ENCODE peak calls at places on chromosome 4, in five cellular contexts. One of them, this sample, is unnamed. For H3K36me3, the result is how much of the 10 kb centered on the place peaks cover.

GRCh38 chr4:2286904-2287593 is 25.1 kb upstream of the MXD4 start:
- DNase-seq in fibroblast of lung: no peak
- DNase-seq in body of pancreas: no peak
- DNase-seq in brain microvascular endothelial cell: no peak
- DNase-seq in SK-N-SH: no peak
- DNase-seq in this sample: no peak

GRCh38 chr4:124727331-124727730 is 14.8 kb upstream of the ANKRD50 start:
- DNase-seq in body of pancreas: no peak
- DNase-seq in SK-N-SH: no peak
- DNase-seq in fibroblast of lung: peak
- DNase-seq in brain microvascular endothelial cell: no peak
- DNase-seq in this sample: no peak

GRCh38 chr4:110005461-110006056 is 92.9 kb downstream of the EGF start:
- DNase-seq in fibroblast of lung: peak
- DNase-seq in SK-N-SH: peak
- DNase-seq in body of pancreas: no peak
- DNase-seq in brain microvascular endothelial cell: peak
- DNase-seq in this sample: peak

GRCh38 chr4:14719053-14719452 is 283.2 kb upstream of the CPEB2 start:
- DNase-seq in brain microvascular endothelial cell: peak
- DNase-seq in fibroblast of lung: peak
- DNase-seq in SK-N-SH: no peak
- DNase-seq in body of pancreas: peak
- DNase-seq in this sample: no peak

GRCh38 chr4:16722386-16722785 is 176.1 kb downstream of the LDB2 start:
- DNase-seq in body of pancreas: no peak
- DNase-seq in brain microvascular endothelial cell: no peak
- DNase-seq in SK-N-SH: no peak
- DNase-seq in fibroblast of lung: no peak
- DNase-seq in this sample: no peak

GRCh38 chr4:70936200-70936787 is 34.1 kb downstream of the MOB1B start:
- DNase-seq in SK-N-SH: no peak
- DNase-seq in fibroblast of lung: no peak
- DNase-seq in brain microvascular endothelial cell: no peak
- DNase-seq in body of pancreas: no peak
- DNase-seq in this sample: no peak

GRCh38 chr4:7383251-7383650 is 51.5 kb downstream of the PSAPL1 start:
- DNase-seq in body of pancreas: no peak
- DNase-seq in brain microvascular endothelial cell: no peak
- DNase-seq in SK-N-SH: peak
- DNase-seq in fibroblast of lung: no peak
- DNase-seq in this sample: no peak

GRCh38 chr4:110484767-110485166 is 8.8 kb downstream of the ENPEP start:
- DNase-seq in brain microvascular endothelial cell: peak
- DNase-seq in SK-N-SH: no peak
- DNase-seq in fibroblast of lung: peak
- DNase-seq in body of pancreas: no peak
- DNase-seq in this sample: no peak

GRCh38 chr4:158067646-158068045 is 105.2 kb downstream of the GASK1B start:
- DNase-seq in body of pancreas: no peak
- DNase-seq in SK-N-SH: no peak
- DNase-seq in fibroblast of lung: no peak
- DNase-seq in brain microvascular endothelial cell: no peak
- DNase-seq in this sample: no peak

GRCh38 chr4:142671516-142671915 is 174.6 kb downstream of the INPP4B start:
- DNase-seq in brain microvascular endothelial cell: no peak
- DNase-seq in fibroblast of lung: no peak
- DNase-seq in body of pancreas: no peak
- DNase-seq in SK-N-SH: no peak
- DNase-seq in this sample: no peak

GRCh38 chr4:123403205-123403604 is 6.6 kb downstream of the SPRY1 start:
- DNase-seq in body of pancreas: no peak
- DNase-seq in brain microvascular endothelial cell: no peak
- DNase-seq in fibroblast of lung: no peak
- DNase-seq in SK-N-SH: no peak
- DNase-seq in this sample: no peak
- H3K36me3 ChIP-seq in body of pancreas: under half
- H3K36me3 ChIP-seq in brain microvascular endothelial cell: under half
- H3K36me3 ChIP-seq in fibroblast of lung: under half
- H3K36me3 ChIP-seq in SK-N-SH: under half
- H3K36me3 ChIP-seq in this sample: under half

GRCh38 chr4:39716356-39716755 is 18.4 kb downstream of the UBE2K start:
- DNase-seq in body of pancreas: no peak
- DNase-seq in brain microvascular endothelial cell: no peak
- DNase-seq in fibroblast of lung: no peak
- DNase-seq in SK-N-SH: no peak
- DNase-seq in this sample: no peak

GRCh38 chr4:39715788-39716187 is 17.9 kb downstream of the UBE2K start:
- DNase-seq in body of pancreas: no peak
- DNase-seq in fibroblast of lung: no peak
- DNase-seq in SK-N-SH: no peak
- DNase-seq in brain microvascular endothelial cell: no peak
- DNase-seq in this sample: no peak

GRCh38 chr4:39718366-39719323 is 20.7 kb downstream of the UBE2K start:
- DNase-seq in brain microvascular endothelial cell: no peak
- DNase-seq in SK-N-SH: no peak
- DNase-seq in fibroblast of lung: no peak
- DNase-seq in body of pancreas: no peak
- DNase-seq in this sample: no peak

GRCh38 chr4:39721788-39722187 is 23.9 kb downstream of the UBE2K start:
- DNase-seq in fibroblast of lung: no peak
- DNase-seq in brain microvascular endothelial cell: no peak
- DNase-seq in body of pancreas: no peak
- DNase-seq in SK-N-SH: no peak
- DNase-seq in this sample: no peak

GRCh38 chr4:39719804-39720580 is 22.1 kb downstream of the UBE2K start:
- DNase-seq in brain microvascular endothelial cell: no peak
- DNase-seq in fibroblast of lung: no peak
- DNase-seq in body of pancreas: no peak
- DNase-seq in SK-N-SH: no peak
- DNase-seq in this sample: no peak
- H3K36me3 ChIP-seq in brain microvascular endothelial cell: under half
- H3K36me3 ChIP-seq in fibroblast of lung: under half
- H3K36me3 ChIP-seq in body of pancreas: under half
- H3K36me3 ChIP-seq in SK-N-SH: under half
- H3K36me3 ChIP-seq in this sample: under half

DNA sequence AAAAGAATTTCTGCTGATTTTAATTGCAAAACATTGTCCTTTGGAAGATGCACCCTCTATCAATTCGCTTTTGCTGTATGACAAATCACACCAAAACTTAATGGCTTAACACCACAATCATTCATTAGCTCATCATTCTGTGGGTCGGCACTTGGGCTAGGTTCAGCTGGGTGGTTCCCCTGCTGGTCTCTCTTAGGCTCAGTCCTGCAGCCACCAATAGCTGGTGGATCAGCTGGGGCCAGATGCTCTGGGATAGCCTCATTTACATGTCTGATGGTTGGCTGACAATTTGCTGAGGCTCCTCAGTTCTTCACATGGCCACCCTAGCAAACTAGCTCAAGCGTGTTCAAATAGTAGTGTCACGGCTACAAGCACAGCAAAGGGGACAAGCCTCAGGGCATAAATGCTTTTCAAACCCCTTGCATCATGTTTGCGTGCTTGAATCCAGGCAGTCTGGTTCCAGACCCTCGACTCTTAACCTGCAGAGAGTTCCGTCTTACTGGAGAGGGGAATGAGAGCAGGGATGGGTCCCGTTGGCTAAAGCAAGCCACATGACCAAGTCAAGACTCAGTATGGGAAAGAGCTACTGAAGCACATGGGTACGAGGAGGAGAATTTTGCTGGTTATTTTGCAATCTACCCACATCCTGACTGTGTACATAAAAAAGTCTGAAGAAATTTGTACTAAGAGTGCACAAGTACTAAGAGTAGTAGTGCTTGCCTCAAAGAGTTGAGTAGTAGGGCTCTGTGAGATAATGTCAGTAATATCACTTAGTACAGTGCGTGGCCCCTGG is 7.5 kb upstream of the ACSL1 start:
- DNase-seq in body of pancreas: no peak
- DNase-seq in SK-N-SH: no peak
- DNase-seq in fibroblast of lung: no peak
- DNase-seq in brain microvascular endothelial cell: no peak
- DNase-seq in this sample: no peak
- H3K36me3 ChIP-seq in body of pancreas: under half
- H3K36me3 ChIP-seq in SK-N-SH: under half
- H3K36me3 ChIP-seq in fibroblast of lung: under half
- H3K36me3 ChIP-seq in brain microvascular endothelial cell: under half
- H3K36me3 ChIP-seq in this sample: under half

GRCh38 chr4:53764761-53765490 is 173.6 kb upstream of the LNX1 start:
- DNase-seq in body of pancreas: no peak
- DNase-seq in SK-N-SH: no peak
- DNase-seq in fibroblast of lung: peak
- DNase-seq in brain microvascular endothelial cell: no peak
- DNase-seq in this sample: no peak

GRCh38 chr4:53767503-53767902 is 176.2 kb upstream of the LNX1 start:
- DNase-seq in brain microvascular endothelial cell: no peak
- DNase-seq in SK-N-SH: no peak
- DNase-seq in body of pancreas: no peak
- DNase-seq in fibroblast of lung: peak
- DNase-seq in this sample: no peak

DNA sequence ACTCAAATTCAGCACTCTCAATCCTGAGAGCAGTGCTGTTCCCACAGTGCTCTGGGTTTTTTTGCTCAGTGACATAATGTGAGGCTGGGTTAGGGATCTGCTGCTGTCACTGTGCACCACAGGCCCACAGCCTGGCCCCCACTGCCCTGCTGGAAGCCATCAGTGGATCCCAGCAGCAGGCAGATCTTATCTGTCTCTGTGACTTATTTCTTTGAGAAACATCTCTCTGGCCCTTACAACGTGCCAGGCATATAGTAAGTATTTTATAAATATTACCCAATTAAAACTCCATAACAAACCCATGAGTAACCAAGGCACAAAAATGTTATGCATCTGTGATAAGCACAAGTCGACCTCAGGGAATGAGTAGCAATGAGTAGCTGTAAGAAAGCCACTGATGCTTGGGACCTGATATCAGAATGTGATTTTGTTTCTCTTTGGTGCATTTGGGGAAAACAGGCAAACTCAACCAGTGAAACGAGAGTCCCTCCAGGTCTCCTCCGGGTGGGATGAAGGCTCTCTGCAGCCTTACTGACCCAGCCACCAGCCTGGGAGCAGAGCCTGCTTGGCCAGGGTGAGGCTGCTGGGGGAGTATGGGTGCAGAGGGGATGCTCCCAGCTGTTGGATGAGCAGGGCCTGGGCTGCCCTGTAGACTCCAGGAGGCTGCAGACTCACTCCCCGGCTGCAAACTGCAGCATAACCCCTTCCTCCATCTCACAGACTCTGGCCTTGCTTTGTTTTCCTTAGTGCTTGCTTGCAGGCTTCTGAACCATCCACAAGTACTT is 172.7 kb upstream of the LNX1 start:
- DNase-seq in brain microvascular endothelial cell: peak
- DNase-seq in body of pancreas: no peak
- DNase-seq in SK-N-SH: peak
- DNase-seq in fibroblast of lung: peak
- DNase-seq in this sample: no peak
- H3K36me3 ChIP-seq in brain microvascular endothelial cell: under half
- H3K36me3 ChIP-seq in body of pancreas: under half
- H3K36me3 ChIP-seq in SK-N-SH: under half
- H3K36me3 ChIP-seq in fibroblast of lung: under half
- H3K36me3 ChIP-seq in this sample: under half